ENCODE peak calls at places on chromosomes 11 and 22, in ten cellular contexts. M, D, A, P, C, G, L, B, Y and Q are unnamed samples.

GRCh38 chr11:59273008-59273841 is 60.5 kb upstream of the MPEG1 start:
- DNase-seq in M (peak), D (peak), A (no peak), P (peak), C (no peak), G (peak), L (no peak), B (no peak), Y (no peak), Q (no peak)

GRCh38 chr11:47166368-47166767 is 10.3 kb downstream of the ARFGAP2 start:
- DNase-seq in M (no peak), D (no peak), A (no peak), P (no peak), C (no peak), G (no peak), L (no peak), B (no peak), Y (no peak), Q (no peak)

GRCh38 chr11:108009497-108010360 is 1.0 kb downstream of the CUL5 start:
- DNase-seq in M (peak), D (peak), A (no peak), P (no peak), C (peak), G (no peak), L (no peak), B (no peak), Y (no peak), Q (peak)

GRCh38 chr11:75272391-75272790 is 31.8 kb downstream of the TPBGL start:
- DNase-seq in M (no peak), D (no peak), A (no peak), P (no peak), C (no peak), G (no peak), L (no peak), B (peak), Y (no peak), Q (no peak)

GRCh38 chr11:78063440-78064181 is at the start of gene THRSP:
- DNase-seq in M (no peak), D (no peak), A (no peak), P (no peak), C (no peak), G (no peak), L (no peak), B (no peak), Y (no peak), Q (no peak)

GRCh38 chr22:30262917-30263741 is 3.5 kb downstream of the OSM start:
- DNase-seq in M (peak), D (peak), A (peak), P (no peak), C (peak), G (peak), L (peak), B (peak), Y (no peak), Q (peak)

GRCh38 chr22:17243524-17243923 is 24.3 kb upstream of the ADA2 start:
- DNase-seq in M (no peak), D (peak), A (no peak), P (peak), C (no peak), G (peak), L (peak), B (no peak), Y (no peak), Q (no peak)

GRCh38 chr22:42805998-42806481 is 51.0 kb downstream of the ARFGAP3 start:
- DNase-seq in M (no peak), D (no peak), A (no peak), P (no peak), C (no peak), G (no peak), L (no peak), B (no peak), Y (no peak), Q (no peak)

GRCh38 chr11:70278994-70279393 is 8.5 kb downstream of the PPFIA1 start:
- DNase-seq in M (no peak), D (no peak), A (no peak), P (no peak), C (no peak), G (no peak), L (no peak), B (peak), Y (no peak), Q (no peak)

GRCh38 chr22:27262371-27262770 is 539.2 kb downstream of the MN1 start:
- DNase-seq in M (no peak), D (no peak), A (no peak), P (no peak), C (no peak), G (no peak), L (no peak), B (no peak), Y (no peak), Q (no peak)

GRCh38 chr11:130816516-130816915 is 99.8 kb downstream of the SNX19 start:
- DNase-seq in M (no peak), D (no peak), A (no peak), P (no peak), C (no peak), G (no peak), L (no peak), B (no peak), Y (no peak), Q (peak)

GRCh38 chr22:19668748-19669147 is 45.6 kb upstream of the SEPTIN5 start:
- DNase-seq in M (no peak), D (no peak), A (no peak), P (no peak), C (no peak), G (no peak), L (no peak), B (no peak), Y (no peak), Q (no peak)

GRCh38 chr22:19809741-19810140 is 44.9 kb downstream of the GNB1L start:
- DNase-seq in M (no peak), D (no peak), A (no peak), P (no peak), C (no peak), G (no peak), L (no peak), B (no peak), Y (no peak), Q (no peak)

GRCh38 chr11:120197254-120197891 is 13.5 kb upstream of the OAF start:
- DNase-seq in M (no peak), D (no peak), A (no peak), P (no peak), C (no peak), G (no peak), L (no peak), B (no peak), Y (no peak), Q (peak)

GRCh38 chr22:43275545-43275981 is 67.6 kb downstream of the SCUBE1 start:
- DNase-seq in M (peak), D (no peak), A (no peak), P (no peak), C (peak), G (no peak), L (peak), B (no peak), Y (no peak), Q (no peak)

GRCh38 chr22:34105461-34106062 is 185.3 kb upstream of the LARGE1 start:
- DNase-seq in M (peak), D (peak), A (peak), P (no peak), C (no peak), G (peak), L (peak), B (peak), Y (no peak), Q (no peak)

GRCh38 chr22:35642305-35642741 is 5.9 kb upstream of the APOL6 start:
- DNase-seq in M (no peak), D (no peak), A (peak), P (no peak), C (peak), G (peak), L (no peak), B (no peak), Y (no peak), Q (peak)

GRCh38 chr11:68309621-68310185 is 2.7 kb upstream of the LRP5 start:
- DNase-seq in M (no peak), D (no peak), A (no peak), P (no peak), C (no peak), G (no peak), L (no peak), B (no peak), Y (no peak), Q (no peak)

GRCh38 chr11:45909594-45910475 is 2.8 kb upstream of the FREY1 start:
- DNase-seq in M (no peak), D (no peak), A (no peak), P (no peak), C (no peak), G (no peak), L (no peak), B (no peak), Y (no peak), Q (no peak)

GRCh38 chr11:116167706-116168458 is 604.9 kb downstream of the BUD13 start:
- DNase-seq in M (no peak), D (no peak), A (no peak), P (no peak), C (no peak), G (no peak), L (no peak), B (no peak), Y (no peak), Q (no peak)

GRCh38 chr22:33854724-33855123 is 65.6 kb downstream of the LARGE1 start:
- DNase-seq in M (no peak), D (no peak), A (no peak), P (no peak), C (no peak), G (no peak), L (no peak), B (no peak), Y (no peak), Q (no peak)

GRCh38 chr11:61477734-61478148 is 30.8 kb upstream of the LRRC10B start:
- DNase-seq in M (peak), D (peak), A (peak), P (no peak), C (peak), G (peak), L (peak), B (peak), Y (no peak), Q (no peak)

GRCh38 chr22:41380993-41381328 is 781 bp upstream of the TEF start:
- DNase-seq in M (no peak), D (no peak), A (peak), P (no peak), C (peak), G (peak), L (peak), B (no peak), Y (peak), Q (peak)

GRCh38 chr11:78221396-78222315 is 32.9 kb downstream of the USP35 start:
- DNase-seq in M (no peak), D (no peak), A (no peak), P (no peak), C (no peak), G (no peak), L (no peak), B (peak), Y (no peak), Q (no peak)

GRCh38 chr11:96199563-96200025 is 143.4 kb downstream of the MAML2 start:
- DNase-seq in M (no peak), D (no peak), A (no peak), P (no peak), C (peak), G (no peak), L (peak), B (no peak), Y (no peak), Q (peak)

GRCh38 chr11:9207229-9207628 is 57.9 kb downstream of the DENND5A start:
- DNase-seq in M (no peak), D (no peak), A (no peak), P (no peak), C (no peak), G (no peak), L (no peak), B (no peak), Y (no peak), Q (no peak)

GRCh38 chr11:105144887-105145286 is 5.3 kb upstream of the CARD18 start:
- DNase-seq in M (no peak), D (no peak), A (no peak), P (no peak), C (peak), G (no peak), L (peak), B (no peak), Y (peak), Q (peak)

GRCh38 chr11:8833568-8834275 is 77.3 kb upstream of the AKIP1 start:
- DNase-seq in M (peak), D (no peak), A (no peak), P (no peak), C (no peak), G (no peak), L (peak), B (no peak), Y (no peak), Q (peak)

GRCh38 chr11:58133329-58134076 is 8.2 kb upstream of the OR9I1 start:
- DNase-seq in M (no peak), D (no peak), A (no peak), P (no peak), C (no peak), G (no peak), L (no peak), B (no peak), Y (no peak), Q (no peak)

GRCh38 chr11:70505761-70506657 is 107.7 kb downstream of the CTTN start:
- DNase-seq in M (no peak), D (no peak), A (no peak), P (no peak), C (no peak), G (no peak), L (no peak), B (peak), Y (no peak), Q (no peak)

GRCh38 chr11:59918987-59919589 is 19.1 kb upstream of the OOSP1 start:
- DNase-seq in M (peak), D (peak), A (peak), P (no peak), C (peak), G (no peak), L (peak), B (no peak), Y (no peak), Q (peak)

GRCh38 chr11:32897103-32897502 is 4.5 kb downstream of the QSER1 start:
- DNase-seq in M (no peak), D (no peak), A (no peak), P (no peak), C (no peak), G (no peak), L (no peak), B (no peak), Y (no peak), Q (no peak)

GRCh38 chr11:13606701-13607100 is 61.8 kb upstream of the FAR1 start:
- DNase-seq in M (no peak), D (no peak), A (no peak), P (no peak), C (no peak), G (no peak), L (no peak), B (no peak), Y (no peak), Q (no peak)

GRCh38 chr22:20080776-20081654 is 974 bp downstream of the DGCR8 start:
- DNase-seq in M (peak), D (peak), A (peak), P (no peak), C (peak), G (no peak), L (peak), B (no peak), Y (peak), Q (peak)

GRCh38 chr22:50057868-50058311 is at the start of gene TTLL8:
- DNase-seq in M (no peak), D (no peak), A (no peak), P (no peak), C (no peak), G (no peak), L (no peak), B (no peak), Y (no peak), Q (no peak)

GRCh38 chr11:19508166-19508565 is 204.5 kb upstream of the NAV2 start:
- DNase-seq in M (no peak), D (no peak), A (no peak), P (no peak), C (no peak), G (no peak), L (peak), B (no peak), Y (no peak), Q (no peak)

GRCh38 chr11:85699957-85700741 is 14.2 kb upstream of the CCDC89 start:
- DNase-seq in M (no peak), D (no peak), A (no peak), P (no peak), C (no peak), G (no peak), L (no peak), B (no peak), Y (no peak), Q (no peak)
- H3K4me3 ChIP-seq in M (no peak), D (no peak), A (no peak), P (no peak), C (no peak), G (no peak), L (no peak), B (no peak), Y (no peak), Q (no peak)

GRCh38 chr22:38501797-38502672 is 4.1 kb downstream of the DDX17 start:
- DNase-seq in M (no peak), D (no peak), A (no peak), P (no peak), C (no peak), G (no peak), L (no peak), B (no peak), Y (no peak), Q (no peak)

GRCh38 chr22:38505595-38506117 is 455 bp downstream of the DDX17 start:
- DNase-seq in M (peak), D (peak), A (peak), P (no peak), C (peak), G (peak), L (peak), B (peak), Y (no peak), Q (peak)

GRCh38 chr22:38506118-38506962 is at the start of gene DDX17:
- DNase-seq in M (peak), D (peak), A (peak), P (peak), C (peak), G (peak), L (peak), B (peak), Y (peak), Q (peak)

GRCh38 chr22:38504731-38505594 is 1.1 kb downstream of the DDX17 start:
- DNase-seq in M (peak), D (peak), A (peak), P (no peak), C (peak), G (peak), L (peak), B (no peak), Y (no peak), Q (peak)

GRCh38 chr22:38503021-38503420 is 3.1 kb downstream of the DDX17 start:
- DNase-seq in M (no peak), D (no peak), A (no peak), P (no peak), C (no peak), G (no peak), L (no peak), B (no peak), Y (no peak), Q (no peak)
- H3K4me3 ChIP-seq in M (no peak), D (peak), A (no peak), P (peak), C (peak), G (no peak), L (peak), B (peak), Y (peak), Q (peak)

GRCh38 chr11:132944557-132944920 is 587.8 kb downstream of the OPCML start:
- DNase-seq in M (no peak), D (no peak), A (no peak), P (no peak), C (no peak), G (no peak), L (no peak), B (no peak), Y (no peak), Q (no peak)
- H3K4me3 ChIP-seq in M (no peak), D (no peak), A (peak), P (no peak), C (no peak), G (no peak), L (no peak), B (peak), Y (peak), Q (no peak)

GRCh38 chr11:103494491-103494890 is 385.3 kb downstream of the DYNC2H1 start:
- DNase-seq in M (no peak), D (no peak), A (no peak), P (no peak), C (no peak), G (no peak), L (no peak), B (no peak), Y (no peak), Q (peak)

DNA sequence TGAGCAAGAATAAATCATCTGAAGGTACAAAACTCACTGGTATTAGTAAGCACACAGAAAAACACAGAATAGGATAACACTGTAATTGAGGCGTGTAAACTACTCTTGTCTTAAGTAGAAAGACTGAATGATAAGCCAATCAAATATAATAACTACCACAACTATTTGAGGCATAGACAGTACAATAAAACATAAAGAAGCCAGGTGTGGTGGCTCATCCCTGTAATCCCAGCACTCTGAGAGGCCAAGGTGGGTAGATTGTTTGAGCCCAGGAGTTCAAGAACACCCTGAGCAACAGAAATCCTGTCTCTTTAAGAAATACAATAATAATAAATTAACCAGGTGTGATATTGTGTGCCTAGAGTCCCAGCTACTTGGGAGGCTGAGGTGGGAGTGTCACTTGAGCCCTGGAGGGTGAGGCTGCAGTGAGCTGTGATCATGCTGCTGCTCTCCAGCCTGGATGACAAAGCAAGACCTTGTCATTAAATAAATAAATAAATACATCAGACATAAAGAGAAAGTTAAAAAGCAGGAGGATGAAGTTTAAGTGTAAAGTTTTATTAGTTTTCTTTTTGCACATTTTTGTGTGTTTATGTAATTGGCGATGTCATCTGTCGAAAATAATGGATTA is 390.6 kb downstream of the DYNC2H1 start:
- DNase-seq in M (no peak), D (no peak), A (no peak), P (no peak), C (no peak), G (no peak), L (peak), B (no peak), Y (no peak), Q (no peak)
- H3K4me3 ChIP-seq in M (no peak), D (no peak), A (no peak), P (no peak), C (no peak), G (no peak), L (no peak), B (no peak), Y (no peak), Q (no peak)

DNA sequence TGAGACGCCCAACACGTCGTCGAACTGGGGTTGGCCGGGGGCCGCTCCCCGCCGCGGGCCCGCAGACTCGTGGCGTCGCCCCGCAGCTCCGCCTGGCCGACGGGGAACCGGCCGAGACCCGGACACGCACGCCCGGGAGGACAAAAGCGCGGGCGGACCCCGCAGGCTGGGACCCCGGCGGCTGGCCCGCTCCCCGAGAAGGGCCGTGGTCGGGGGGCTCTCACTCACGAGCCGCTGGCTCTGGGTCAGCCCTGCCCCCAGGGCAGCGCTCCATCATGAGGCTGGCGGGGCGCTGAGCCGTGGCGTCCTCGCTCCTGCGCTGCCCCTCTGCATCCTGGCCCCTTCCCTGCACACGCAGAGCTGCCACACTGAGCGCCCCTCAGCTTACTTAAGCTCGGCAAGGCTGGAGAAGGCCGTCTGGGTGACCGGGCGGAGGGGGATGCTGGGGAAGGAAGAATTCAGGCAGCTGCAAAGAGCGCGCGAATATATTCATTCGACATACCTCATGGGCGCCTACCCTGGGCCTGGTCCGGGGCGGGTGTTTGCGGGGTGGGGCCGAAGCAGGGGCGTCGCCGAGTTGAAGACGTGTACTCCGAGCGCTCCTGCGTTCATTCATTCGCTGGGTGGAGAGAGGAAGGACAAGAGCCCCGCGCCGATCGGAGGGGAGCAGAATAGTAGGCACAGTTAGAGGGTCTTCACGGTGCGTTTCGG is 579 bp upstream of the CYB5R2 start:
- DNase-seq in M (no peak), D (no peak), A (peak), P (no peak), C (no peak), G (peak), L (no peak), B (no peak), Y (no peak), Q (peak)
- H3K4me3 ChIP-seq in M (no peak), D (no peak), A (peak), P (peak), C (peak), G (peak), L (peak), B (peak), Y (peak), Q (peak)

GRCh38 chr11:2445948-2446551 is 1.2 kb downstream of the KCNQ1 start:
- DNase-seq in M (no peak), D (no peak), A (no peak), P (no peak), C (no peak), G (no peak), L (no peak), B (no peak), Y (no peak), Q (no peak)
- H3K4me3 ChIP-seq in M (no peak), D (no peak), A (peak), P (no peak), C (no peak), G (peak), L (no peak), B (peak), Y (no peak), Q (no peak)

GRCh38 chr11:3231851-3232744 is at the start of gene MRGPRE:
- DNase-seq in M (peak), D (no peak), A (no peak), P (no peak), C (no peak), G (no peak), L (peak), B (no peak), Y (no peak), Q (peak)
- H3K4me3 ChIP-seq in M (no peak), D (no peak), A (peak), P (no peak), C (no peak), G (no peak), L (no peak), B (peak), Y (no peak), Q (peak)